ENCODE peak calls at places on chromosomes 3 and 15, in ten cellular contexts. One of them, this sample, is unnamed.
A peak's percentile ranks its signal among the peaks of the same experiment; 100 is the strongest.

GRCh38 chr3:26623409-26624208 is 1.0 kb downstream of the LRRC3B start:
- DNase-seq in fibroblast of mammary gland: no peak
- DNase-seq in lower leg skin: no peak
- DNase-seq in HS-27A: no peak
- DNase-seq in CD8-positive, alpha-beta memory T cell: no peak
- DNase-seq in hepatic stellate cell: no peak
- DNase-seq in PC-9: no peak
- DNase-seq in adrenal gland: no peak
- DNase-seq in LHCN-M2: no peak
- DNase-seq in astrocyte of the hippocampus: peak; percentile 30
- DNase-seq in this sample: no peak

GRCh38 chr3:186882881-186883685 is 40.6 kb downstream of the ADIPOQ start:
- DNase-seq in fibroblast of mammary gland: peak; percentile 86
- DNase-seq in lower leg skin: no peak
- DNase-seq in HS-27A: no peak
- DNase-seq in CD8-positive, alpha-beta memory T cell: no peak
- DNase-seq in hepatic stellate cell: peak; percentile 74
- DNase-seq in PC-9: no peak
- DNase-seq in adrenal gland: no peak
- DNase-seq in LHCN-M2: peak; percentile 85
- DNase-seq in astrocyte of the hippocampus: peak; percentile 38
- DNase-seq in this sample: no peak

GRCh38 chr3:100769693-100770092 is 60.4 kb downstream of the TFG start:
- DNase-seq in fibroblast of mammary gland: no peak
- DNase-seq in lower leg skin: no peak
- DNase-seq in HS-27A: no peak
- DNase-seq in CD8-positive, alpha-beta memory T cell: no peak
- DNase-seq in hepatic stellate cell: no peak
- DNase-seq in PC-9: no peak
- DNase-seq in adrenal gland: no peak
- DNase-seq in LHCN-M2: no peak
- DNase-seq in astrocyte of the hippocampus: no peak
- DNase-seq in this sample: peak; percentile 9

GRCh38 chr15:89416339-89417183 is 79.8 kb downstream of the RHCG start:
- DNase-seq in fibroblast of mammary gland: peak; percentile 74
- DNase-seq in lower leg skin: no peak
- DNase-seq in HS-27A: no peak
- DNase-seq in CD8-positive, alpha-beta memory T cell: peak; percentile 74
- DNase-seq in hepatic stellate cell: peak; percentile 77
- DNase-seq in PC-9: peak; percentile 60
- DNase-seq in adrenal gland: peak; percentile 34
- DNase-seq in LHCN-M2: peak; percentile 61
- DNase-seq in astrocyte of the hippocampus: peak; percentile 84
- DNase-seq in this sample: no peak

GRCh38 chr15:28208583-28208982 is 109.5 kb upstream of the OCA2 start:
- DNase-seq in fibroblast of mammary gland: no peak
- DNase-seq in lower leg skin: no peak
- DNase-seq in HS-27A: no peak
- DNase-seq in CD8-positive, alpha-beta memory T cell: no peak
- DNase-seq in hepatic stellate cell: no peak
- DNase-seq in PC-9: no peak
- DNase-seq in adrenal gland: no peak
- DNase-seq in LHCN-M2: peak; percentile 11
- DNase-seq in astrocyte of the hippocampus: no peak
- DNase-seq in this sample: no peak

GRCh38 chr3:25566358-25566920 is 98.3 kb downstream of the TOP2B start:
- DNase-seq in fibroblast of mammary gland: no peak
- DNase-seq in lower leg skin: no peak
- DNase-seq in HS-27A: no peak
- DNase-seq in CD8-positive, alpha-beta memory T cell: no peak
- DNase-seq in hepatic stellate cell: no peak
- DNase-seq in PC-9: no peak
- DNase-seq in adrenal gland: no peak
- DNase-seq in LHCN-M2: no peak
- DNase-seq in astrocyte of the hippocampus: no peak
- DNase-seq in this sample: no peak

GRCh38 chr3:107103786-107104185 is 273.5 kb upstream of the CCDC54 start:
- DNase-seq in fibroblast of mammary gland: no peak
- DNase-seq in lower leg skin: no peak
- DNase-seq in HS-27A: no peak
- DNase-seq in CD8-positive, alpha-beta memory T cell: no peak
- DNase-seq in hepatic stellate cell: no peak
- DNase-seq in PC-9: no peak
- DNase-seq in adrenal gland: no peak
- DNase-seq in LHCN-M2: no peak
- DNase-seq in astrocyte of the hippocampus: no peak
- DNase-seq in this sample: no peak

GRCh38 chr3:133268772-133269171 is 131.1 kb upstream of the BFSP2 start:
- DNase-seq in fibroblast of mammary gland: no peak
- DNase-seq in lower leg skin: no peak
- DNase-seq in HS-27A: no peak
- DNase-seq in CD8-positive, alpha-beta memory T cell: no peak
- DNase-seq in hepatic stellate cell: no peak
- DNase-seq in PC-9: no peak
- DNase-seq in adrenal gland: no peak
- DNase-seq in LHCN-M2: no peak
- DNase-seq in astrocyte of the hippocampus: no peak
- DNase-seq in this sample: no peak

GRCh38 chr3:13879102-13879945 is 547 bp downstream of the WNT7A start:
- DNase-seq in fibroblast of mammary gland: no peak
- DNase-seq in lower leg skin: no peak
- DNase-seq in HS-27A: no peak
- DNase-seq in CD8-positive, alpha-beta memory T cell: no peak
- DNase-seq in hepatic stellate cell: no peak
- DNase-seq in PC-9: peak; percentile 62
- DNase-seq in adrenal gland: no peak
- DNase-seq in LHCN-M2: no peak
- DNase-seq in astrocyte of the hippocampus: peak; percentile 38
- DNase-seq in this sample: no peak

GRCh38 chr3:56682458-56683121 is 475 bp downstream of the TASOR start:
- DNase-seq in fibroblast of mammary gland: peak; percentile 60
- DNase-seq in lower leg skin: peak; percentile 68
- DNase-seq in HS-27A: peak; percentile 53
- DNase-seq in CD8-positive, alpha-beta memory T cell: peak; percentile 87
- DNase-seq in hepatic stellate cell: peak; percentile 64
- DNase-seq in PC-9: peak; percentile 56
- DNase-seq in adrenal gland: peak; percentile 69
- DNase-seq in LHCN-M2: peak; percentile 74
- DNase-seq in astrocyte of the hippocampus: peak; percentile 88
- DNase-seq in this sample: no peak

GRCh38 chr3:46923559-46924350 is 46.2 kb downstream of the PTH1R start:
- DNase-seq in fibroblast of mammary gland: peak; percentile 30
- DNase-seq in lower leg skin: no peak
- DNase-seq in HS-27A: no peak
- DNase-seq in CD8-positive, alpha-beta memory T cell: peak; percentile 60
- DNase-seq in hepatic stellate cell: peak; percentile 57
- DNase-seq in PC-9: no peak
- DNase-seq in adrenal gland: no peak
- DNase-seq in LHCN-M2: no peak
- DNase-seq in astrocyte of the hippocampus: peak; percentile 71
- DNase-seq in this sample: no peak

GRCh38 chr3:117603097-117603496 is 893.5 kb downstream of the TUSC7 start:
- DNase-seq in fibroblast of mammary gland: no peak
- DNase-seq in lower leg skin: no peak
- DNase-seq in HS-27A: no peak
- DNase-seq in CD8-positive, alpha-beta memory T cell: no peak
- DNase-seq in hepatic stellate cell: no peak
- DNase-seq in PC-9: no peak
- DNase-seq in adrenal gland: no peak
- DNase-seq in LHCN-M2: no peak
- DNase-seq in astrocyte of the hippocampus: peak; percentile 42
- DNase-seq in this sample: no peak

GRCh38 chr15:45088801-45089711 is 24.9 kb downstream of the DUOX2 start:
- DNase-seq in fibroblast of mammary gland: peak; percentile 14
- DNase-seq in lower leg skin: no peak
- DNase-seq in HS-27A: no peak
- DNase-seq in CD8-positive, alpha-beta memory T cell: no peak
- DNase-seq in hepatic stellate cell: no peak
- DNase-seq in PC-9: no peak
- DNase-seq in adrenal gland: no peak
- DNase-seq in LHCN-M2: no peak
- DNase-seq in astrocyte of the hippocampus: no peak
- DNase-seq in this sample: no peak

GRCh38 chr3:175535351-175535750 is 676.2 kb downstream of the NAALADL2 start:
- DNase-seq in fibroblast of mammary gland: no peak
- DNase-seq in lower leg skin: no peak
- DNase-seq in HS-27A: no peak
- DNase-seq in CD8-positive, alpha-beta memory T cell: no peak
- DNase-seq in hepatic stellate cell: no peak
- DNase-seq in PC-9: peak; percentile 9
- DNase-seq in adrenal gland: no peak
- DNase-seq in LHCN-M2: no peak
- DNase-seq in astrocyte of the hippocampus: no peak
- DNase-seq in this sample: no peak

GRCh38 chr3:66152336-66152735 is 68.5 kb upstream of the SLC25A26 start:
- DNase-seq in fibroblast of mammary gland: no peak
- DNase-seq in lower leg skin: no peak
- DNase-seq in HS-27A: no peak
- DNase-seq in CD8-positive, alpha-beta memory T cell: no peak
- DNase-seq in hepatic stellate cell: no peak
- DNase-seq in PC-9: no peak
- DNase-seq in adrenal gland: no peak
- DNase-seq in LHCN-M2: no peak
- DNase-seq in astrocyte of the hippocampus: no peak
- DNase-seq in this sample: no peak

GRCh38 chr15:66039117-66039860 is 170.0 kb downstream of the RAB11A start:
- DNase-seq in fibroblast of mammary gland: no peak
- DNase-seq in lower leg skin: no peak
- DNase-seq in HS-27A: no peak
- DNase-seq in CD8-positive, alpha-beta memory T cell: no peak
- DNase-seq in hepatic stellate cell: no peak
- DNase-seq in PC-9: peak; percentile 48
- DNase-seq in adrenal gland: no peak
- DNase-seq in LHCN-M2: no peak
- DNase-seq in astrocyte of the hippocampus: peak; percentile 14
- DNase-seq in this sample: no peak

GRCh38 chr3:66557166-66557565 is 56.3 kb upstream of the LRIG1 start:
- DNase-seq in fibroblast of mammary gland: no peak
- DNase-seq in lower leg skin: no peak
- DNase-seq in HS-27A: no peak
- DNase-seq in CD8-positive, alpha-beta memory T cell: no peak
- DNase-seq in hepatic stellate cell: no peak
- DNase-seq in PC-9: no peak
- DNase-seq in adrenal gland: no peak
- DNase-seq in LHCN-M2: no peak
- DNase-seq in astrocyte of the hippocampus: no peak
- DNase-seq in this sample: no peak

GRCh38 chr3:5002174-5002870 is 23.1 kb downstream of the BHLHE40 start:
- DNase-seq in fibroblast of mammary gland: no peak
- DNase-seq in lower leg skin: no peak
- DNase-seq in HS-27A: no peak
- DNase-seq in CD8-positive, alpha-beta memory T cell: peak; percentile 76
- DNase-seq in hepatic stellate cell: no peak
- DNase-seq in PC-9: no peak
- DNase-seq in adrenal gland: no peak
- DNase-seq in LHCN-M2: no peak
- DNase-seq in astrocyte of the hippocampus: no peak
- DNase-seq in this sample: no peak

GRCh38 chr3:147369671-147370123 is 36.6 kb downstream of the ZIC4 start:
- DNase-seq in fibroblast of mammary gland: no peak
- DNase-seq in lower leg skin: no peak
- DNase-seq in HS-27A: no peak
- DNase-seq in CD8-positive, alpha-beta memory T cell: no peak
- DNase-seq in hepatic stellate cell: no peak
- DNase-seq in PC-9: no peak
- DNase-seq in adrenal gland: no peak
- DNase-seq in LHCN-M2: peak; percentile 35
- DNase-seq in astrocyte of the hippocampus: no peak
- DNase-seq in this sample: no peak

GRCh38 chr15:42068601-42069000 is 25.8 kb downstream of the PLA2G4D start:
- DNase-seq in fibroblast of mammary gland: no peak
- DNase-seq in lower leg skin: no peak
- DNase-seq in HS-27A: no peak
- DNase-seq in CD8-positive, alpha-beta memory T cell: no peak
- DNase-seq in hepatic stellate cell: no peak
- DNase-seq in PC-9: no peak
- DNase-seq in adrenal gland: no peak
- DNase-seq in LHCN-M2: no peak
- DNase-seq in astrocyte of the hippocampus: no peak
- DNase-seq in this sample: no peak

GRCh38 chr15:65881766-65882434 is 12.6 kb downstream of the RAB11A start:
- DNase-seq in fibroblast of mammary gland: no peak
- DNase-seq in lower leg skin: no peak
- DNase-seq in HS-27A: no peak
- DNase-seq in CD8-positive, alpha-beta memory T cell: no peak
- DNase-seq in hepatic stellate cell: no peak
- DNase-seq in PC-9: no peak
- DNase-seq in adrenal gland: no peak
- DNase-seq in LHCN-M2: no peak
- DNase-seq in astrocyte of the hippocampus: no peak
- DNase-seq in this sample: no peak

GRCh38 chr3:147424325-147424910 is 15.3 kb downstream of the ZIC1 start:
- DNase-seq in fibroblast of mammary gland: no peak
- DNase-seq in lower leg skin: no peak
- DNase-seq in HS-27A: no peak
- DNase-seq in CD8-positive, alpha-beta memory T cell: no peak
- DNase-seq in hepatic stellate cell: no peak
- DNase-seq in PC-9: no peak
- DNase-seq in adrenal gland: no peak
- DNase-seq in LHCN-M2: no peak
- DNase-seq in astrocyte of the hippocampus: peak; percentile 50
- DNase-seq in this sample: no peak

GRCh38 chr3:133505813-133506212 is 67.7 kb upstream of the CDV3 start:
- DNase-seq in fibroblast of mammary gland: no peak
- DNase-seq in lower leg skin: no peak
- DNase-seq in HS-27A: no peak
- DNase-seq in CD8-positive, alpha-beta memory T cell: no peak
- DNase-seq in hepatic stellate cell: no peak
- DNase-seq in PC-9: no peak
- DNase-seq in adrenal gland: no peak
- DNase-seq in LHCN-M2: peak; percentile 45
- DNase-seq in astrocyte of the hippocampus: no peak
- DNase-seq in this sample: no peak

GRCh38 chr3:158085358-158085757 is 20.9 kb downstream of the SHOX2 start:
- DNase-seq in fibroblast of mammary gland: no peak
- DNase-seq in lower leg skin: no peak
- DNase-seq in HS-27A: no peak
- DNase-seq in CD8-positive, alpha-beta memory T cell: no peak
- DNase-seq in hepatic stellate cell: no peak
- DNase-seq in PC-9: no peak
- DNase-seq in adrenal gland: no peak
- DNase-seq in LHCN-M2: no peak
- DNase-seq in astrocyte of the hippocampus: no peak
- DNase-seq in this sample: no peak

GRCh38 chr3:162738778-162739177 is 1242.2 kb downstream of the OTOL1 start:
- DNase-seq in fibroblast of mammary gland: peak; percentile 15
- DNase-seq in lower leg skin: no peak
- DNase-seq in HS-27A: no peak
- DNase-seq in CD8-positive, alpha-beta memory T cell: no peak
- DNase-seq in hepatic stellate cell: no peak
- DNase-seq in PC-9: no peak
- DNase-seq in adrenal gland: no peak
- DNase-seq in LHCN-M2: peak; percentile 54
- DNase-seq in astrocyte of the hippocampus: peak; percentile 7
- DNase-seq in this sample: no peak

GRCh38 chr3:132874701-132875100 is 152.5 kb upstream of the NPHP3 start:
- DNase-seq in fibroblast of mammary gland: no peak
- DNase-seq in lower leg skin: no peak
- DNase-seq in HS-27A: no peak
- DNase-seq in CD8-positive, alpha-beta memory T cell: no peak
- DNase-seq in hepatic stellate cell: no peak
- DNase-seq in PC-9: no peak
- DNase-seq in adrenal gland: no peak
- DNase-seq in LHCN-M2: peak; percentile 64
- DNase-seq in astrocyte of the hippocampus: no peak
- DNase-seq in this sample: no peak

GRCh38 chr3:27589795-27590194 is 105.6 kb upstream of the SLC4A7 start:
- DNase-seq in fibroblast of mammary gland: peak; percentile 50
- DNase-seq in lower leg skin: no peak
- DNase-seq in HS-27A: no peak
- DNase-seq in CD8-positive, alpha-beta memory T cell: no peak
- DNase-seq in hepatic stellate cell: no peak
- DNase-seq in PC-9: no peak
- DNase-seq in adrenal gland: no peak
- DNase-seq in LHCN-M2: peak; percentile 49
- DNase-seq in astrocyte of the hippocampus: peak; percentile 59
- DNase-seq in this sample: no peak

GRCh38 chr3:18683900-18684299 is 258.8 kb upstream of the SATB1 start:
- DNase-seq in fibroblast of mammary gland: no peak
- DNase-seq in lower leg skin: no peak
- DNase-seq in HS-27A: no peak
- DNase-seq in CD8-positive, alpha-beta memory T cell: no peak
- DNase-seq in hepatic stellate cell: no peak
- DNase-seq in PC-9: no peak
- DNase-seq in adrenal gland: no peak
- DNase-seq in LHCN-M2: no peak
- DNase-seq in astrocyte of the hippocampus: no peak
- DNase-seq in this sample: no peak

This sample was measured in iPS DF 19.7.